ENCODE peak calls at places on chromosomes 16 and 17, in four cellular contexts. Q, R, G and O are unnamed samples.

GRCh38 chr16:71952818-71953217 is 47.4 kb downstream of the PKD1L3 start:
- DNase-seq in Q (no peak), R (no peak), G (no peak), O (no peak)

GRCh38 chr17:75697651-75698291 is 23.5 kb upstream of the ITGB4 start:
- DNase-seq in Q (no peak), R (no peak), G (no peak), O (no peak)

GRCh38 chr16:56691885-56692284 is 9.6 kb downstream of the MT1X start:
- DNase-seq in Q (no peak), R (no peak), G (no peak), O (no peak)

GRCh38 chr17:15106540-15106939 is 158.6 kb downstream of the PMP22 start:
- DNase-seq in Q (no peak), R (no peak), G (no peak), O (no peak)

GRCh38 chr17:82943751-82944150 is 103.9 kb upstream of the ZNF750 start:
- DNase-seq in Q (no peak), R (peak), G (peak), O (no peak)

GRCh38 chr16:82846806-82847205 is 220.0 kb downstream of the CDH13 start:
- DNase-seq in Q (no peak), R (no peak), G (no peak), O (no peak)

GRCh38 chr17:32227910-32228309 is 37.7 kb upstream of the RHBDL3 start:
- DNase-seq in Q (no peak), R (peak), G (no peak), O (peak)

GRCh38 chr16:17389392-17389791 is 81.4 kb downstream of the XYLT1 start:
- DNase-seq in Q (no peak), R (no peak), G (no peak), O (no peak)

GRCh38 chr17:77465358-77466041 is 324.7 kb downstream of the SEC14L1 start:
- DNase-seq in Q (no peak), R (no peak), G (peak), O (peak)

GRCh38 chr17:41071606-41072375 is 6.1 kb upstream of the KRTAP2-4 start:
- DNase-seq in Q (no peak), R (no peak), G (peak), O (no peak)